ENCODE peak calls at places on chromosomes 12 and 14, in five cellular contexts. F, N, P, S and B are unnamed samples.

GRCh38 chr12:29559194-29559593 is 61.7 kb upstream of the OVCH1 start:
- DNase-seq in P (no peak), S (no peak), F (no peak), N (no peak), B (no peak)

GRCh38 chr14:104822821-104823615 is 22.1 kb downstream of the ZBTB42 start:
- DNase-seq in P (no peak), S (no peak), F (no peak), N (no peak), B (no peak)

GRCh38 chr12:45660330-45660729 is 69.2 kb upstream of the ARID2 start:
- DNase-seq in N (no peak), F (no peak), S (no peak), P (peak), B (peak)

GRCh38 chr12:9784326-9784725 is 23.6 kb upstream of the CD69 start:
- DNase-seq in P (no peak), F (no peak), S (no peak), N (no peak), B (no peak)

GRCh38 chr14:22513066-22513812 is 75.8 kb downstream of the DAD1 start:
- DNase-seq in N (no peak), S (no peak), F (no peak), P (no peak), B (no peak)

GRCh38 chr12:14828896-14829295 is 14.4 kb downstream of the ART4 start:
- DNase-seq in S (no peak), P (no peak), F (no peak), N (no peak), B (peak)

GRCh38 chr12:120710805-120711296 is 593 bp downstream of the UNC119B start:
- DNase-seq in F (no peak), P (no peak), N (no peak), S (no peak), B (peak)

GRCh38 chr12:117189725-117190209 is 503 bp downstream of the FBXO21 start:
- DNase-seq in N (no peak), S (no peak), F (peak), P (peak), B (peak)

GRCh38 chr14:69573841-69574265 is 818 bp downstream of the CCDC177 start:
- DNase-seq in N (no peak), S (no peak), F (no peak), P (no peak), B (peak)

GRCh38 chr12:15520083-15520482 is 197.8 kb downstream of the PTPRO start:
- DNase-seq in P (no peak), F (no peak), N (no peak), S (no peak), B (no peak)

GRCh38 chr14:64775081-64775777 is 71.0 kb downstream of the PLEKHG3 start:
- DNase-seq in S (no peak), N (no peak), F (no peak), P (no peak), B (no peak)

GRCh38 chr14:74593241-74593985 is 18.6 kb downstream of the LTBP2 start:
- DNase-seq in N (no peak), S (no peak), F (no peak), P (no peak), B (no peak)

GRCh38 chr12:111437816-111438454 is 32.2 kb downstream of the SH2B3 start:
- DNase-seq in N (no peak), P (peak), F (no peak), S (peak), B (no peak)

GRCh38 chr14:60184597-60185555 is 19.7 kb upstream of the DHRS7 start:
- DNase-seq in S (no peak), P (no peak), F (no peak), N (no peak), B (no peak)

GRCh38 chr14:102280376-102280962 is 24.5 kb downstream of the MOK start:
- DNase-seq in P (peak), S (no peak), N (peak), F (no peak), B (no peak)

GRCh38 chr12:110198386-110198785 is 74.2 kb downstream of the IFT81 start:
- DNase-seq in F (no peak), P (no peak), N (no peak), S (no peak), B (no peak)

GRCh38 chr12:27193106-27193505 is 51.0 kb upstream of the STK38L start:
- DNase-seq in N (no peak), F (no peak), P (peak), S (no peak), B (peak)

GRCh38 chr14:94337274-94337673 is 14.1 kb upstream of the SERPINA6 start:
- DNase-seq in N (no peak), S (no peak), P (peak), F (no peak), B (no peak)